ENCODE peak calls at places on chromosome X, in six cellular contexts. D, T, I, O, X and B are unnamed samples.

GRCh38 chrX:107619836-107620235 is 8.5 kb upstream of the PRPS1 start:
- DNase-seq in D (no peak), T (no peak), I (no peak), O (no peak), X (peak), B (no peak)

GRCh38 chrX:1185556-1185955 is 26.9 kb downstream of the CRLF2 start:
- DNase-seq in D (no peak), T (no peak), I (no peak), O (no peak), X (no peak), B (no peak)

GRCh38 chrX:119502727-119503483 is 34.7 kb downstream of the SLC25A5 start:
- DNase-seq in D (no peak), T (peak), I (no peak), O (no peak), X (peak), B (peak)

GRCh38 chrX:43804021-43804420 is 78.2 kb downstream of the MAOB start:
- DNase-seq in D (no peak), T (no peak), I (no peak), O (no peak), X (no peak), B (no peak)

GRCh38 chrX:39808471-39808917 is 289.3 kb downstream of the BCOR start:
- DNase-seq in D (no peak), T (peak), I (peak), O (no peak), X (peak), B (no peak)

GRCh38 chrX:39693298-39693697 is 404.5 kb downstream of the BCOR start:
- DNase-seq in D (no peak), T (no peak), I (peak), O (no peak), X (peak), B (no peak)

GRCh38 chrX:154988719-154989118 is 33.8 kb downstream of the F8 start:
- DNase-seq in D (no peak), T (no peak), I (peak), O (no peak), X (no peak), B (no peak)

GRCh38 chrX:11421816-11422528 is 128.8 kb downstream of the AMELX start:
- DNase-seq in D (no peak), T (no peak), I (no peak), O (no peak), X (no peak), B (no peak)

GRCh38 chrX:119887721-119888425 is 7.8 kb upstream of the AKAP14 start:
- DNase-seq in D (no peak), T (peak), I (peak), O (peak), X (peak), B (peak)

GRCh38 chrX:79270401-79270800 is 96.7 kb downstream of the ITM2A start:
- DNase-seq in D (no peak), T (no peak), I (peak), O (peak), X (no peak), B (no peak)

GRCh38 chrX:135974279-135974856 is 580 bp upstream of the MMGT1 start:
- DNase-seq in D (peak), T (no peak), I (peak), O (peak), X (peak), B (peak)

GRCh38 chrX:121433289-121433688 is 385.9 kb downstream of the GLUD2 start:
- DNase-seq in D (no peak), T (no peak), I (no peak), O (no peak), X (no peak), B (no peak)

GRCh38 chrX:153019166-153019565 is 25.2 kb upstream of the PNMA5 start:
- DNase-seq in D (no peak), T (no peak), I (no peak), O (no peak), X (no peak), B (no peak)

GRCh38 chrX:154738013-154738738 is 12.7 kb downstream of the GAB3 start:
- DNase-seq in D (no peak), T (peak), I (no peak), O (no peak), X (no peak), B (no peak)

GRCh38 chrX:20452487-20452886 is 185.8 kb upstream of the RPS6KA3 start:
- DNase-seq in D (no peak), T (no peak), I (no peak), O (no peak), X (no peak), B (no peak)

GRCh38 chrX:154082396-154083133 is 15.0 kb downstream of the MECP2 start:
- DNase-seq in D (no peak), T (peak), I (no peak), O (no peak), X (peak), B (no peak)

GRCh38 chrX:132491191-132491590 is 2.4 kb upstream of the MBNL3 start:
- DNase-seq in D (no peak), T (no peak), I (peak), O (peak), X (peak), B (no peak)

GRCh38 chrX:40651620-40652223 is 4.4 kb upstream of the CXorf38 start:
- DNase-seq in D (peak), T (peak), I (peak), O (peak), X (peak), B (no peak)

GRCh38 chrX:105314468-105314867 is 94.0 kb upstream of the TEX13A start:
- DNase-seq in D (no peak), T (no peak), I (no peak), O (no peak), X (no peak), B (no peak)

GRCh38 chrX:75181721-75182120 is 25.6 kb upstream of the ABCB7 start:
- DNase-seq in D (no peak), T (peak), I (no peak), O (no peak), X (no peak), B (no peak)

GRCh38 chrX:108169768-108170167 is 78.2 kb downstream of the ATG4A start:
- DNase-seq in D (no peak), T (no peak), I (no peak), O (no peak), X (no peak), B (no peak)

GRCh38 chrX:151974336-151975227 is at the start of gene GABRE:
- DNase-seq in D (no peak), T (peak), I (peak), O (no peak), X (peak), B (peak)

GRCh38 chrX:110741213-110741796 is 54.3 kb downstream of the CHRDL1 start:
- DNase-seq in D (no peak), T (peak), I (peak), O (no peak), X (peak), B (no peak)

GRCh38 chrX:54044877-54045328 is 630 bp upstream of the PHF8 start:
- DNase-seq in D (peak), T (no peak), I (no peak), O (no peak), X (no peak), B (no peak)

GRCh38 chrX:96907888-96908287 is 24.2 kb downstream of the RPA4 start:
- DNase-seq in D (no peak), T (no peak), I (no peak), O (no peak), X (no peak), B (no peak)

GRCh38 chrX:46912673-46913491 is 661 bp downstream of the JADE3 start:
- DNase-seq in D (no peak), T (peak), I (peak), O (peak), X (peak), B (peak)

GRCh38 chrX:115177941-115178340 is 11.3 kb upstream of the RBMXL3 start:
- DNase-seq in D (no peak), T (peak), I (no peak), O (no peak), X (peak), B (no peak)

GRCh38 chrX:42422961-42423360 is 355.0 kb downstream of the PPP1R2C start:
- DNase-seq in D (no peak), T (no peak), I (no peak), O (no peak), X (no peak), B (no peak)

GRCh38 chrX:108439434-108439883 is at the start of gene COL4A5:
- DNase-seq in D (no peak), T (peak), I (peak), O (no peak), X (peak), B (peak)

GRCh38 chrX:149515954-149516602 is 11.0 kb upstream of the IDS start:
- DNase-seq in D (no peak), T (no peak), I (no peak), O (no peak), X (no peak), B (no peak)

GRCh38 chrX:143683486-143683885 is 37.1 kb downstream of the SPANXN2 start:
- DNase-seq in D (no peak), T (no peak), I (no peak), O (no peak), X (no peak), B (no peak)

GRCh38 chrX:30786374-30786773 is 102.7 kb downstream of the TAB3 start:
- DNase-seq in D (no peak), T (no peak), I (no peak), O (no peak), X (no peak), B (no peak)

GRCh38 chrX:136752796-136753195 is 27.9 kb downstream of the ARHGEF6 start:
- DNase-seq in D (no peak), T (peak), I (no peak), O (no peak), X (no peak), B (no peak)

GRCh38 chrX:149871940-149872339 is 9.0 kb upstream of the MAGEA8 start:
- DNase-seq in D (no peak), T (peak), I (peak), O (peak), X (peak), B (no peak)

GRCh38 chrX:56800801-56801200 is 71.8 kb downstream of the NBDY start:
- DNase-seq in D (no peak), T (no peak), I (no peak), O (peak), X (no peak), B (no peak)

GRCh38 chrX:65707153-65707552 is 39.7 kb downstream of the MSN start:
- DNase-seq in D (no peak), T (no peak), I (no peak), O (no peak), X (no peak), B (no peak)

GRCh38 chrX:68762649-68763268 is 66.1 kb upstream of the EFNB1 start:
- DNase-seq in D (no peak), T (no peak), I (no peak), O (peak), X (no peak), B (no peak)

GRCh38 chrX:128460835-128461234 is 408.6 kb upstream of the ACTRT1 start:
- DNase-seq in D (no peak), T (no peak), I (peak), O (no peak), X (peak), B (no peak)

DNA sequence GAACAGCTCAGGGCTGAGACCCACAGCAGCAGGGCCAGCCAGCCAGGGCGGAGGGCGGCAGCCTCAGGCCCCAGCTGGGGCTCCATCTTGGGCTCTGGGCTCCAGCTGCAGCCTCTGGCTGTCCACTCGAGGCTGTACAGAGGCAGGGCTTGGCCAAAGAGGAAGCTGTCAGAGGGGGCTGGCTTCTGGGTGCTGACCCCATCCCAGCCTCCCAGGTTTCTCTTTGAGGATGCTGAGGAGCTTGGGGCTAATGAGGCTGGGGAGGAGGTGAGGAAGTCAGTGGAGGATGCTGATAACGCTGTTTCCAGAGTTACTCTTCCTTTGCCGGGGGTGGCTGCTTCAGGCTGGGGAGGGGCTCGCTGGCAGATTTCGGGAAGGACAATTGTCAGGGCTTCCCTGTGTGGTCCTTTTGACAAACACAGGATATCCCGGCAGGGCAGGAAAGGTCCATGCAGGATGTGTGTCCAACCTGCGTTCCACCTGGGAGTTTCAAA is at the start of gene DIPK2B:
- DNase-seq in D (no peak), T (no peak), I (no peak), O (no peak), X (no peak), B (no peak)
- H3K27ac ChIP-seq in D (no peak), T (no peak), I (no peak), O (no peak), X (no peak), B (peak)

DNA sequence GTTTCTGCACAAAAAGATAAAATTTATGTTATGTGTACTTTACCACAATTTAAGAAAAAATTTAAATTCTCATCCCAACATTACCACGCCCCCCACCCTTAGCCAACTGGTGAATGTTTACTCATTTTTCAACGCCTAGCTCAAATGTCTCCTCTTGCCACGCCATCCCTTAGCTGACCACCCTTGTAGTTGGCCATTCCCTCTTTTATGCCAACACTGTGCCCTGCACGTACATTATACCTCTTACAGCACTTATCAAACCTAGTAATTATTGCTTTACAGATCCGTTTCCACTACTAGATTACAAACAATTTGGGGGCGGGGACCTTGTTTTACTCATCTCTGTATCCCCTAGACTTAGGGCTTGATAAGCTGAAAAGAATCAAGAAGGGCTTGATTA is 644 bp downstream of the ERCC6L start:
- DNase-seq in D (no peak), T (peak), I (peak), O (no peak), X (no peak), B (no peak)
- H3K27ac ChIP-seq in D (no peak), T (peak), I (peak), O (peak), X (no peak), B (no peak)

DNA sequence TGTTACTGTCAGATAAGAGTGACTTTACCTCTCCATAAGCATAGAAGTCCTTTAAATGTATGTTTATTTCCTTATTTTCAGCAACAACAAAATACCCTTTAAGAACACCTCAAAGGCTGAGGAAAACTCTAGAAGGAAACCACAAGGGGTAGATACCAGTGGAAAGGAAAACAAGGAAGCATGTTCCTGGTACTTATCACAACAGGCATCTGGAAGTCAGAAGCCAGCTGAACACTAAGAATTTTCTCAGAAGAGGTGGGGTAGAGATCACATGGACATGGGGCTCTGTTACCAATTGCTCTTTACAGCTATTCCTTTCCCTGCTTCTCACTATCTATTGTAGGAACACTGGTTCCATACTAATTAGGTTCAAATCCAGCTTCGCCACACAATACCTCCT is 51.5 kb upstream of the BEND2 start:
- DNase-seq in D (no peak), T (no peak), I (no peak), O (no peak), X (no peak), B (no peak)
- H3K27ac ChIP-seq in D (no peak), T (no peak), I (no peak), O (no peak), X (no peak), B (no peak)

GRCh38 chrX:123223409-123223808 is 39.3 kb downstream of the GRIA3 start:
- DNase-seq in D (no peak), T (no peak), I (no peak), O (no peak), X (no peak), B (no peak)

GRCh38 chrX:123217077-123217476 is 33.0 kb downstream of the GRIA3 start:
- DNase-seq in D (no peak), T (peak), I (no peak), O (no peak), X (peak), B (no peak)

GRCh38 chrX:123222920-123223319 is 38.8 kb downstream of the GRIA3 start:
- DNase-seq in D (no peak), T (no peak), I (no peak), O (no peak), X (no peak), B (no peak)

GRCh38 chrX:123217728-123218127 is 33.6 kb downstream of the GRIA3 start:
- DNase-seq in D (no peak), T (no peak), I (no peak), O (no peak), X (no peak), B (no peak)

GRCh38 chrX:123219916-123220315 is 35.8 kb downstream of the GRIA3 start:
- DNase-seq in D (no peak), T (peak), I (peak), O (no peak), X (no peak), B (no peak)
- H3K27ac ChIP-seq in D (peak), T (no peak), I (no peak), O (no peak), X (no peak), B (no peak)

GRCh38 chrX:18674788-18675735 is 3.2 kb upstream of the RS1 start:
- DNase-seq in D (peak), T (peak), I (peak), O (peak), X (peak), B (peak)
- H3K27ac ChIP-seq in D (peak), T (peak), I (no peak), O (no peak), X (peak), B (peak)

DNA sequence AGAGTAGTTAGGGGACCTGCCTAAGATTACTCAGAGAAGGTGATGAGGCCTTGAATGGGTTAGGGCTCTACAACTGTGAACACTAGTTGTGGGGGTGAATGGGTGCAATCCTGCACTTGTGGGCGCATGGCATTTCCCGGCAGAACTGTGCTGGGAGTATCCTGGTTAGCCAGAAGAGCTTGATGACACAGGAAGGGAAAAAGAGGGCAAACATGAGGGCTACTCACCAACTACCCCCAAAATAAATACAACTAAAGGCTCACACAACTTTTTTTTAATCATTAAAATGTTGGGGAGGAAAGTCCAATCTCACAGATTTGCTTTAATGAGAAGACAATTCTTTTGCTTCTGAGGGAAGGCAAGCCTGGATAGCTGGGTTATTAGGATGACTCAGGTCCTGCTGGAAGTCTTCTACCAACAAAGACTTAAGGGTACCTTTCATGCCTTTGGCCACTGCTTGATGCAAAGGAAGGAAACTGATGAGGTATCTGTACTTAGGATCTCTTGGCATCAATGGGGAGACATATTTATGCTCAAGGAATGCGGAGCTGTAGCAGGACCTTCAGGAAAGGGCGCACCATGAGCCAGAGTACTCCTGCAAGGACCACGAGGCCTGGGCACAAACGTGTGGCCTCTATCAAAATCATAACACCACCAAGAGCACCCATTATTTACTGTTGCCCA is 2.6 kb downstream of the PHKA2 start:
- DNase-seq in D (no peak), T (no peak), I (no peak), O (no peak), X (no peak), B (no peak)
- H3K27ac ChIP-seq in D (no peak), T (no peak), I (no peak), O (peak), X (peak), B (no peak)

DNA sequence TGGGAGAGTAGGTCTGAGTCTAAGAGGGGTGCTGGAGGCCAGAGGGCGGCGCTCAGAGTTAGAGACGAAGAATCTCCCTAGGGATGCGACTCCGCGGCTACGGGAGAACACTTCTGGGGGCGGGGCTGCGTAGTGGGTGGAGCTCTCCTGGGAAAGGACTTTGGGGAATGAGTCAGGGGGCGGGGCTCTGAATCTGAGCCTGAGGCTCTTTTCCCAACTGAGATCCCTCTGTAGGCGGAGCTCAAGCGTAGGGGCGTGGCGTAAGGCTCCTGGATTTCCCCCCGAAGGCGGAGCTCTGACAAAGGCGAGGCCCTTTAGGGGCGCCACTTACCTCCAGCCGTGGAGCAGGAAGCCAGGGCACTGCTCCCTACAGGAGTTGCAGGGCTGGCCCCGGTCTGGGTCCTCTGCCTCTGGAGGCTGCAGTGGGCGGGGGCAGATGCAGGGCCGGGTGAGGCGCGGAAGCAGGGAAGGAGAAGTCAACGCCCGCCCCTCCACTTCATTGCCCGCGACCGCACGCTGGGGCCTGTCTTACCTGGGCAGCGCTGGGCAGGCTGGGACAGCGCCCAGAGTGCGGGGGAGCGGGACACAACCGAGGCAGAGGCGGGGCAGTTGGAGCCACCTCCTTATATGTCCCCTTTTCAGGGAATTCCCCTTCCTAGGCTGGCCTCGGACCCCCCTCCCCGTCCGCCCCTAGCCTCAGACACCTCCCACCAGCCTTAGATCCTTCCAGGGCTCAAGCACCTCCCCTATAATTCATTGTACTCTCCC is 1.7 kb downstream of the PRICKLE3 start:
- DNase-seq in D (no peak), T (peak), I (peak), O (peak), X (peak), B (peak)
- H3K27ac ChIP-seq in D (no peak), T (no peak), I (no peak), O (no peak), X (peak), B (no peak)